ENCODE peak calls at places on chromosomes 11 and 22, in nine cellular contexts. C is brain microvascular endothelial cell, D is CD14-positive monocyte, W is neural crest cell, T is MCF 10A, L is GM23338, V is thoracic aorta, F is AG09309, H is osteocyte. M is an unnamed sample.

GRCh38 chr11:119295178-119295577 is 21.8 kb downstream of the MCAM start:
- DNase-seq in C (no peak), D (no peak), W (no peak), T (peak; percentile 47), L (no peak), V (no peak), F (no peak), H (no peak), M (no peak)

GRCh38 chr22:25153961-25154685 is 45.5 kb upstream of the CRYBB3 start:
- DNase-seq in C (peak; percentile 7), D (no peak), W (no peak), T (peak; percentile 97), L (peak; percentile 54), V (peak; percentile 39), F (no peak), H (no peak), M (peak; percentile 50)

GRCh38 chr11:126442523-126442922 is 87.0 kb downstream of the ST3GAL4 start:
- DNase-seq in C (no peak), D (no peak), W (no peak), T (no peak), L (no peak), V (no peak), F (no peak), H (no peak), M (no peak)

GRCh38 chr11:86740628-86741488 is 59.5 kb upstream of the PRSS23 start:
- DNase-seq in C (peak; percentile 95), D (peak; percentile 61), W (no peak), T (peak; percentile 94), L (peak; percentile 66), V (peak; percentile 39), F (peak; percentile 86), H (no peak), M (peak; percentile 98)

GRCh38 chr22:16845881-16846280 is 20.7 kb upstream of the XKR3 start:
- DNase-seq in C (no peak), D (no peak), W (no peak), T (no peak), L (no peak), V (no peak), F (no peak), H (no peak), M (no peak)

GRCh38 chr11:30406978-30407762 is 84.3 kb downstream of the ARL14EP start:
- DNase-seq in C (no peak), D (no peak), W (no peak), T (no peak), L (peak; percentile 78), V (no peak), F (no peak), H (no peak), M (no peak)

GRCh38 chr11:64242920-64243854 is 2.3 kb downstream of the FKBP2 start:
- DNase-seq in C (no peak), D (no peak), W (no peak), T (no peak), L (no peak), V (no peak), F (no peak), H (no peak), M (no peak)

GRCh38 chr11:6402061-6402470 is 11.8 kb downstream of the SMPD1 start:
- DNase-seq in C (no peak), D (no peak), W (no peak), T (no peak), L (no peak), V (no peak), F (no peak), H (no peak), M (no peak)

GRCh38 chr11:110251837-110252236 is 44.6 kb downstream of the RDX start:
- DNase-seq in C (peak; percentile 62), D (no peak), W (no peak), T (peak; percentile 97), L (no peak), V (no peak), F (peak; percentile 21), H (no peak), M (peak; percentile 79)

GRCh38 chr11:111696556-111696955 is 69.6 kb downstream of the PPP2R1B start:
- DNase-seq in C (peak; percentile 20), D (no peak), W (no peak), T (no peak), L (no peak), V (no peak), F (peak; percentile 29), H (no peak), M (peak; percentile 76)

GRCh38 chr11:75029836-75030631 is 41.3 kb downstream of the NEU3 start:
- DNase-seq in C (peak; percentile 53), D (no peak), W (no peak), T (no peak), L (no peak), V (no peak), F (no peak), H (peak; percentile 56), M (no peak)

GRCh38 chr11:116207349-116207748 is 565.4 kb downstream of the BUD13 start:
- DNase-seq in C (no peak), D (no peak), W (no peak), T (no peak), L (no peak), V (no peak), F (no peak), H (no peak), M (no peak)

GRCh38 chr11:40302669-40303068 is 1156.8 kb downstream of the LRRC4C start:
- DNase-seq in C (peak; percentile 69), D (no peak), W (no peak), T (peak; percentile 70), L (no peak), V (no peak), F (no peak), H (no peak), M (peak; percentile 79)

GRCh38 chr11:105230586-105230985 is 91.0 kb upstream of the CARD18 start:
- DNase-seq in C (no peak), D (no peak), W (no peak), T (peak; percentile 42), L (no peak), V (no peak), F (no peak), H (no peak), M (no peak)

GRCh38 chr11:27183672-27184457 is 143.2 kb downstream of the BBOX1 start:
- DNase-seq in C (peak; percentile 53), D (no peak), W (peak; percentile 51), T (peak; percentile 72), L (peak; percentile 82), V (no peak), F (peak; percentile 38), H (no peak), M (peak; percentile 87)

DNA sequence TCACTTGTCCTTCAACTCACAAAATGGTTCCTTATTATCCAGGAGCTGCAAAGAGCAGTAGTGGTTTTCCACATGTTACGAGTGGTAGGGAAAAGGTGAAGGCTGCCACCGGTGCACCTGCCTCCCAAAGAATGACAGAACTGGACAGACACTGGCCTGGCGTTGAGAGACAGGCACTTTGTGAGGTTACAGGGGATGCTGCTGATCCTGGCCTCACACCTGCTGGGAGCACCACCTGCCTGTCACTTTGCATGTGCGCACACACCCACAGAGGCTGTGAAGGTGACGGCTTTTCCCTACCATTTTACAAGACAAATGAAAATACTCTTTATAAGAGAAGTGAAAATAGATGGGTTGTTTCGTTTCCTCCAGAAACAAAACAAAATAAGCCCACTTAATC is 175.3 kb upstream of the B3GAT1 start:
- DNase-seq in C (no peak), D (peak; percentile 26), W (no peak), T (no peak), L (no peak), V (no peak), F (no peak), H (peak; percentile 71), M (no peak)
- TF ChIP-seq CTCF in C (no peak), D (no peak), W (no peak), T (no peak), L (peak; percentile 20), V (no peak), F (no peak), H (no peak), M (no peak)

GRCh38 chr11:108121274-108122155 is at the start of gene ACAT1:
- DNase-seq in C (peak; percentile 85), D (peak; percentile 94), W (peak; percentile 92), T (peak; percentile 95), L (peak; percentile 96), V (peak; percentile 86), F (peak; percentile 40), H (peak; percentile 98), M (peak; percentile 91)
- TF ChIP-seq CTCF in C (peak; percentile 33), D (peak; percentile 17), W (peak; percentile 56), T (peak; percentile 7), L (no peak), V (peak; percentile 52), F (peak; percentile 15), H (peak; percentile 38), M (peak; percentile 22)

DNA sequence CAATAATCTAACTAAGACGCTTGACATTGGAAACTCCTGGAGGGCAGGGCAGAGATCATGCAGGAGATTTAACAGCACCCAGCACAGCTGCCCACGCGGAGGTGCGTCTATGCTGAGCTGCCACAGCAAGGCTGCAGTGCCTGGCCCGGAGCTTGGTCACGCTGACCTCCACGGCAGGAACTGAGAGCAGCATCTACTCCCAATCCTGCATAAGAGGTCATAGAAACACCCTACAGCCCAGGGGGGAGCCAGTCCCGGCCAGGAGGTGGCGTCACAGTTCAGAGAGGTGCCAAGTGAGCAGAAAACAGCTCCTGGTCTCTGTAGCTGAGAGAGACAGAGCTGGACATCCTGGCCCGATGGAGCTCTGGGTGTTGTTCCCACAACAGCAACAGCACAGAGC is 121.1 kb upstream of the TMEM45B start:
- DNase-seq in C (no peak), D (no peak), W (no peak), T (peak; percentile 50), L (peak; percentile 32), V (no peak), F (no peak), H (peak; percentile 81), M (no peak)
- TF ChIP-seq CTCF in C (peak; percentile 31), D (no peak), W (peak; percentile 12), T (no peak), L (peak; percentile 71), V (no peak), F (no peak), H (no peak), M (no peak)

DNA sequence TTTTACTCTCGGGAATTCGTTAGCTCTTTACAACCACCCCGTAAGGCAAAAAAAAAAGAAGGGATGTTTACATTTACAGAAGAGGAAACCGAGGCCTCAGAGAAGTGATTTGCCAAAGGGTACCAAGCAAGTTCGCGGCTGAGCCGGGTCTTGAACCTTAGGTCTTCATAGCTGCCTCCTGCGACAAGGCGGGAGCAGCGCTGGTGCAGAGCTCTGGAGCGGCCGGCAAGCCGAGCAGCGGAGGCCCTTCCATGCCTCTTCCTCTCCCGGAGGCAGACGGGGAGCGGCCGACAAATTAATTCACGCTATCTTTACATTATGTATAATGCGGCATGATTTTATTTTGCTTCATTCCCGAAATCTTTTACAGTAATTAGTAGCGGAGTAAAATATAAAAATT is 536.3 kb downstream of the INSC start:
- DNase-seq in C (no peak), D (no peak), W (no peak), T (no peak), L (peak; percentile 13), V (no peak), F (no peak), H (no peak), M (no peak)
- TF ChIP-seq CTCF in C (no peak), D (no peak), W (no peak), T (no peak), L (no peak), V (no peak), F (no peak), H (no peak), M (no peak)